ENCODE peak calls at places on chromosomes 7 and 10, in six cellular contexts. One of them, this sample, is unnamed.

GRCh38 chr10:59962755-59963154 is 56.4 kb upstream of the CCDC6 start:
- DNase-seq in HL-60: no peak
- DNase-seq in GM13976: no peak
- DNase-seq in IMR-90: no peak
- DNase-seq in progenitor cell of endocrine pancreas: no peak
- DNase-seq in A549: no peak
- DNase-seq in this sample: no peak

GRCh38 chr10:74047871-74048270 is 50.0 kb downstream of the VCL start:
- DNase-seq in A549: no peak
- DNase-seq in IMR-90: peak
- DNase-seq in GM13976: no peak
- DNase-seq in progenitor cell of endocrine pancreas: no peak
- DNase-seq in HL-60: no peak
- DNase-seq in this sample: no peak

GRCh38 chr7:24828871-24829661 is 71.8 kb upstream of the GSDME start:
- DNase-seq in A549: no peak
- DNase-seq in HL-60: no peak
- DNase-seq in IMR-90: no peak
- DNase-seq in GM13976: no peak
- DNase-seq in progenitor cell of endocrine pancreas: no peak
- DNase-seq in this sample: no peak

GRCh38 chr7:6186578-6186977 is 85.8 kb downstream of the CYTH3 start:
- DNase-seq in progenitor cell of endocrine pancreas: no peak
- DNase-seq in GM13976: no peak
- DNase-seq in A549: no peak
- DNase-seq in HL-60: no peak
- DNase-seq in IMR-90: peak
- DNase-seq in this sample: no peak

GRCh38 chr7:102927303-102927933 is 14.6 kb downstream of the LRRC17 start:
- DNase-seq in progenitor cell of endocrine pancreas: no peak
- DNase-seq in GM13976: no peak
- DNase-seq in IMR-90: no peak
- DNase-seq in A549: no peak
- DNase-seq in HL-60: no peak
- DNase-seq in this sample: no peak

GRCh38 chr7:101133621-101134398 is 6.9 kb downstream of the SERPINE1 start:
- DNase-seq in IMR-90: peak
- DNase-seq in A549: no peak
- DNase-seq in GM13976: no peak
- DNase-seq in HL-60: no peak
- DNase-seq in progenitor cell of endocrine pancreas: no peak
- DNase-seq in this sample: no peak

GRCh38 chr10:97494151-97494550 is 4.1 kb downstream of the MMS19 start:
- DNase-seq in A549: no peak
- DNase-seq in progenitor cell of endocrine pancreas: no peak
- DNase-seq in GM13976: no peak
- DNase-seq in HL-60: no peak
- DNase-seq in IMR-90: no peak
- DNase-seq in this sample: no peak

GRCh38 chr7:79820387-79820786 is 314.2 kb upstream of the GNAI1 start:
- DNase-seq in HL-60: no peak
- DNase-seq in IMR-90: peak
- DNase-seq in GM13976: no peak
- DNase-seq in A549: no peak
- DNase-seq in progenitor cell of endocrine pancreas: no peak
- DNase-seq in this sample: no peak

GRCh38 chr7:40604601-40605438 is 470.0 kb downstream of the SUGCT start:
- DNase-seq in GM13976: peak
- DNase-seq in IMR-90: peak
- DNase-seq in progenitor cell of endocrine pancreas: peak
- DNase-seq in HL-60: peak
- DNase-seq in A549: peak
- DNase-seq in this sample: peak

GRCh38 chr10:113822174-113822573 is 31.7 kb downstream of the DCLRE1A start:
- DNase-seq in HL-60: no peak
- DNase-seq in progenitor cell of endocrine pancreas: no peak
- DNase-seq in A549: no peak
- DNase-seq in GM13976: no peak
- DNase-seq in IMR-90: no peak
- DNase-seq in this sample: no peak

GRCh38 chr10:62149621-62150020 is 119.0 kb downstream of the RTKN2 start:
- DNase-seq in progenitor cell of endocrine pancreas: no peak
- DNase-seq in IMR-90: no peak
- DNase-seq in HL-60: no peak
- DNase-seq in GM13976: no peak
- DNase-seq in A549: no peak
- DNase-seq in this sample: no peak

GRCh38 chr7:137287651-137288258 is 55.8 kb downstream of the PTN start:
- DNase-seq in A549: no peak
- DNase-seq in GM13976: no peak
- DNase-seq in HL-60: no peak
- DNase-seq in IMR-90: peak
- DNase-seq in progenitor cell of endocrine pancreas: no peak
- DNase-seq in this sample: no peak

GRCh38 chr10:12735843-12736462 is 265.6 kb downstream of the CCDC3 start:
- DNase-seq in GM13976: no peak
- DNase-seq in progenitor cell of endocrine pancreas: no peak
- DNase-seq in IMR-90: no peak
- DNase-seq in HL-60: no peak
- DNase-seq in A549: no peak
- DNase-seq in this sample: no peak

GRCh38 chr7:14924398-14924797 is 21.8 kb upstream of the DGKB start:
- DNase-seq in HL-60: no peak
- DNase-seq in GM13976: no peak
- DNase-seq in progenitor cell of endocrine pancreas: no peak
- DNase-seq in IMR-90: no peak
- DNase-seq in A549: no peak
- DNase-seq in this sample: no peak

GRCh38 chr7:142873281-142873784 is 12.2 kb downstream of the TRPV6 start:
- DNase-seq in HL-60: peak
- DNase-seq in progenitor cell of endocrine pancreas: no peak
- DNase-seq in IMR-90: no peak
- DNase-seq in GM13976: peak
- DNase-seq in A549: peak
- DNase-seq in this sample: peak

GRCh38 chr7:7829667-7830066 is 111.3 kb upstream of the RPA3 start:
- DNase-seq in A549: no peak
- DNase-seq in HL-60: no peak
- DNase-seq in GM13976: no peak
- DNase-seq in progenitor cell of endocrine pancreas: no peak
- DNase-seq in IMR-90: no peak
- DNase-seq in this sample: no peak

GRCh38 chr10:60236869-60237524 is 152.7 kb downstream of the ANK3 start:
- DNase-seq in HL-60: peak
- DNase-seq in IMR-90: no peak
- DNase-seq in GM13976: peak
- DNase-seq in progenitor cell of endocrine pancreas: no peak
- DNase-seq in A549: no peak
- DNase-seq in this sample: peak

GRCh38 chr10:7625836-7626235 is 40.9 kb downstream of the ITIH5 start:
- DNase-seq in GM13976: no peak
- DNase-seq in HL-60: no peak
- DNase-seq in IMR-90: no peak
- DNase-seq in progenitor cell of endocrine pancreas: no peak
- DNase-seq in A549: no peak
- DNase-seq in this sample: no peak

GRCh38 chr10:98172495-98172894 is 38.0 kb downstream of the R3HCC1L start:
- DNase-seq in A549: no peak
- DNase-seq in GM13976: no peak
- DNase-seq in IMR-90: no peak
- DNase-seq in progenitor cell of endocrine pancreas: no peak
- DNase-seq in HL-60: no peak
- DNase-seq in this sample: no peak

GRCh38 chr10:3043512-3044368 is 23.6 kb upstream of the PFKP start:
- DNase-seq in GM13976: peak
- DNase-seq in IMR-90: peak
- DNase-seq in A549: peak
- DNase-seq in progenitor cell of endocrine pancreas: peak
- DNase-seq in HL-60: peak
- DNase-seq in this sample: no peak

GRCh38 chr10:3047622-3047995 is 19.7 kb upstream of the PFKP start:
- DNase-seq in IMR-90: no peak
- DNase-seq in HL-60: no peak
- DNase-seq in A549: no peak
- DNase-seq in progenitor cell of endocrine pancreas: no peak
- DNase-seq in GM13976: no peak
- DNase-seq in this sample: no peak

GRCh38 chr10:3046210-3046779 is 21.1 kb upstream of the PFKP start:
- DNase-seq in HL-60: no peak
- DNase-seq in IMR-90: no peak
- DNase-seq in GM13976: no peak
- DNase-seq in A549: no peak
- DNase-seq in progenitor cell of endocrine pancreas: no peak
- DNase-seq in this sample: no peak

GRCh38 chr10:3046941-3047621 is 20.3 kb upstream of the PFKP start:
- DNase-seq in HL-60: no peak
- DNase-seq in progenitor cell of endocrine pancreas: no peak
- DNase-seq in A549: no peak
- DNase-seq in IMR-90: peak
- DNase-seq in GM13976: no peak
- DNase-seq in this sample: no peak

DNA sequence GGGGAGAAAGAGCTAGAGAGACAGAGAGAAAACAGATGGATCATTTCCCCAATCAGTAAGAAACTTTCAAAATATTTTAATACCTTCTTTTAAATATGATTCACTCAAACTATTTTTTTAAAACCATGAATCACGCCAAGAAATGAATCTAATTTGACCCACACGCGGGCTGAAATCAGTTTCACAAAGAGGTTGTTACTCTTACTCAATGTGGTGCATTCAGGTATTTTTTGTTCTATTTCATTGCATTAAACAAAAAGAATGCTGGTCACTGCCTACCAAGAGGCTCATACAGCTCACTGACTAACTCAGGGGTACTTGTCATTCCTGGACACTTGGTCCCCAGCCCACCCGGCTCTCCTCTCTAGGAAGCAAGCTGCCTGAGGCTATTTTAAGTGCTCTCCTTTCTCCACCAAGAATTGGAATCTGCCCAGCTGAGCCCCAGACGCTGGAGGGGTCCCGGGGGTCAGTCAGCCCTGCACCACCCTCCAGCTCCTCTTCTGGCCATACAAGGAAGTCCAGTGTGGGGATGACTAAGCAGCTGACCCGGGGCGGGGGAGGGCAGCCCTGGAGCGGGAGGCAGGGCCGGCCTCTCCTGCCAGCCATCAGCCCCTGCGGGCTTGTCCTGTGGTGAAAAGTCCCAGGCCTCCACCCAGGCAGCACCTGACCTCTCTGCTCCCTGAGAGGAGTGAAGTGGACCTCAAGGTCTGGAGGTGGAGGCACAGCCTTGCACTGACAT is 21.7 kb upstream of the PFKP start:
- DNase-seq in GM13976: no peak
- DNase-seq in A549: peak
- DNase-seq in progenitor cell of endocrine pancreas: peak
- DNase-seq in HL-60: no peak
- DNase-seq in IMR-90: peak
- DNase-seq in this sample: no peak
- TF ChIP-seq CTCF in GM13976: no peak
- TF ChIP-seq CTCF in A549: no peak
- TF ChIP-seq CTCF in progenitor cell of endocrine pancreas: peak
- TF ChIP-seq CTCF in HL-60: no peak
- TF ChIP-seq CTCF in IMR-90: peak
- TF ChIP-seq CTCF in this sample: no peak

DNA sequence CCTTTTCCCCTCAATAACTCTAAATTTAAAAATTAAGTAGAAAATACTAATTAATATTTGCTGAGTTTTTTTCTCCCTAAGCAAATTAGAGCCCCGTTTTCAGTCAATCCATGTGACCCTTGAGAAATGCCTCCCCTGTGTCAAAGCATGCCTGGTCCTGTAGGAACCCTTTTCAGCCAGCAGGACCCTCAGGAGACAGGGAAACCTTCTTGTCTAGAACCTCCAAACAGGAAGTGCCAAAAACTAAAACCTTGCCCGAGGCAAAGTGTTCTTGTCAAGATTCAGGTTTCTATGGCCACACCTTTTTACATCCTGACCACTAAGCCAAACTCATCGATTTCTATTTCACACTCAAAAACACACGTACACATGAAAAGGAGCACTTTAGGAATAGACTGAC is 60.1 kb upstream of the NFE2L3 start:
- DNase-seq in IMR-90: peak
- DNase-seq in progenitor cell of endocrine pancreas: no peak
- DNase-seq in A549: peak
- DNase-seq in HL-60: no peak
- DNase-seq in GM13976: no peak
- DNase-seq in this sample: no peak
- TF ChIP-seq CTCF in IMR-90: peak
- TF ChIP-seq CTCF in progenitor cell of endocrine pancreas: peak
- TF ChIP-seq CTCF in A549: no peak
- TF ChIP-seq CTCF in HL-60: no peak
- TF ChIP-seq CTCF in GM13976: no peak
- TF ChIP-seq CTCF in this sample: no peak

DNA sequence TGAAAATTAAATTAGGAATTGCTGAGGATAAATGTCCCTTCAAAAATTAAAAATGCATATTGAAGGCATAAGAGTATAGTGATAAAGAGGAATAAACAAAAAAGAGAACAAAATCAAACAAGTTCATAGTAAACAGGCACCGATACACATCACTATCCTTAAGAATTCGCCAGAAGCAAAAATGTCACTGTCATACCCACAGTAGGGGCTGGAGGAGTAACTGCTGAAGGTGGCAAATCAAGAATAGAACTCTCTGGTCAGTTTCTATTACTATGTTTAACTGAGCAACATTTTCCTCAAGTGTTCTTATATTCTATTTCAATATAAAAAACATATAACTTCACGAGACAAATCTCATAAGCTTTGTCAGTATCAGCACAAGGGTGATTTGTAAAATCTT is 84.0 kb downstream of the VPS41 start:
- DNase-seq in IMR-90: no peak
- DNase-seq in HL-60: no peak
- DNase-seq in GM13976: no peak
- DNase-seq in progenitor cell of endocrine pancreas: no peak
- DNase-seq in A549: no peak
- DNase-seq in this sample: no peak
- TF ChIP-seq CTCF in IMR-90: no peak
- TF ChIP-seq CTCF in HL-60: no peak
- TF ChIP-seq CTCF in GM13976: no peak
- TF ChIP-seq CTCF in progenitor cell of endocrine pancreas: no peak
- TF ChIP-seq CTCF in A549: no peak
- TF ChIP-seq CTCF in this sample: no peak

GRCh38 chr10:129495697-129496096 is 28.7 kb downstream of the MGMT start:
- DNase-seq in A549: no peak
- DNase-seq in HL-60: no peak
- DNase-seq in GM13976: no peak
- DNase-seq in IMR-90: no peak
- DNase-seq in progenitor cell of endocrine pancreas: no peak
- DNase-seq in this sample: no peak

GRCh38 chr10:129501652-129502436 is 34.8 kb downstream of the MGMT start:
- DNase-seq in A549: no peak
- DNase-seq in progenitor cell of endocrine pancreas: no peak
- DNase-seq in IMR-90: no peak
- DNase-seq in HL-60: no peak
- DNase-seq in GM13976: peak
- DNase-seq in this sample: no peak

GRCh38 chr10:129496995-129497394 is 30.0 kb downstream of the MGMT start:
- DNase-seq in GM13976: no peak
- DNase-seq in IMR-90: no peak
- DNase-seq in A549: no peak
- DNase-seq in HL-60: no peak
- DNase-seq in progenitor cell of endocrine pancreas: no peak
- DNase-seq in this sample: no peak

GRCh38 chr10:129500617-129501339 is 33.7 kb downstream of the MGMT start:
- DNase-seq in A549: no peak
- DNase-seq in HL-60: no peak
- DNase-seq in GM13976: no peak
- DNase-seq in progenitor cell of endocrine pancreas: no peak
- DNase-seq in IMR-90: no peak
- DNase-seq in this sample: no peak

GRCh38 chr10:129498680-129499079 is 31.6 kb downstream of the MGMT start:
- DNase-seq in GM13976: no peak
- DNase-seq in HL-60: no peak
- DNase-seq in progenitor cell of endocrine pancreas: no peak
- DNase-seq in IMR-90: no peak
- DNase-seq in A549: no peak
- DNase-seq in this sample: no peak
- TF ChIP-seq CTCF in GM13976: peak
- TF ChIP-seq CTCF in HL-60: no peak
- TF ChIP-seq CTCF in progenitor cell of endocrine pancreas: no peak
- TF ChIP-seq CTCF in IMR-90: no peak
- TF ChIP-seq CTCF in A549: no peak
- TF ChIP-seq CTCF in this sample: no peak